ENCODE peak calls at places on chromosomes 16 and 17, in five cellular contexts. U is tibial nerve, B is Peyer's patch, O is heart left ventricle, T is thyroid gland. M is an unnamed sample.
A peak's percentile ranks its signal among the peaks of the same experiment; 100 is the strongest.

GRCh38 chr16:2810651-2811050 is 6.4 kb upstream of the PRSS21 start:
- DNase-seq in U (no peak), B (no peak), O (no peak), T (no peak), M (no peak)

GRCh38 chr17:72671034-72671433 is 421.5 kb downstream of the SLC39A11 start:
- DNase-seq in U (no peak), B (no peak), O (no peak), T (no peak), M (no peak)

GRCh38 chr16:50697881-50698767 is 4.7 kb downstream of the NOD2 start:
- DNase-seq in U (no peak), B (no peak), O (no peak), T (peak; percentile 31), M (peak; percentile 59)

GRCh38 chr17:54745239-54745638 is 155.4 kb upstream of the TOM1L1 start:
- DNase-seq in U (no peak), B (no peak), O (no peak), T (peak; percentile 25), M (no peak)

GRCh38 chr17:8406174-8406573 is 8.5 kb upstream of the RNF222 start:
- DNase-seq in U (no peak), B (no peak), O (no peak), T (no peak), M (no peak)

GRCh38 chr16:85878875-85879274 is 20.1 kb upstream of the IRF8 start:
- DNase-seq in U (no peak), B (no peak), O (no peak), T (peak; percentile 33), M (no peak)

GRCh38 chr17:66734544-66734943 is 100.4 kb upstream of the CACNG5 start:
- DNase-seq in U (no peak), B (no peak), O (no peak), T (no peak), M (no peak)

GRCh38 chr16:2056077-2056476 is 8.3 kb downstream of the TSC2 start:
- DNase-seq in U (no peak), B (no peak), O (no peak), T (no peak), M (no peak)

GRCh38 chr17:6305613-6306360 is 129.1 kb downstream of the AIPL1 start:
- DNase-seq in U (no peak), B (no peak), O (no peak), T (no peak), M (no peak)

GRCh38 chr16:59067207-59067606 is 333.1 kb upstream of the GOT2 start:
- DNase-seq in U (peak; percentile 14), B (no peak), O (no peak), T (no peak), M (no peak)

GRCh38 chr16:15881794-15882379 is 6.5 kb downstream of the CEP20 start:
- DNase-seq in U (no peak), B (no peak), O (no peak), T (no peak), M (no peak)

GRCh38 chr17:48012151-48012520 is 25.5 kb downstream of the COPZ2 start:
- DNase-seq in U (no peak), B (no peak), O (peak; percentile 73), T (peak; percentile 39), M (no peak)

GRCh38 chr16:69150146-69150865 is 17.9 kb downstream of the UTP4 start:
- DNase-seq in U (peak; percentile 94), B (no peak), O (no peak), T (peak; percentile 65), M (peak; percentile 57)

GRCh38 chr16:13351651-13352217 is 450.3 kb downstream of the SHISA9 start:
- DNase-seq in U (no peak), B (no peak), O (no peak), T (peak; percentile 4), M (no peak)

GRCh38 chr16:508884-509736 is 18.4 kb upstream of the CAPN15 start:
- DNase-seq in U (no peak), B (peak; percentile 63), O (no peak), T (no peak), M (no peak)

GRCh38 chr17:57234252-57235092 is 21.9 kb upstream of the MSI2 start:
- DNase-seq in U (no peak), B (no peak), O (no peak), T (no peak), M (no peak)

GRCh38 chr17:63191610-63192009 is 225.6 kb downstream of the TANC2 start:
- DNase-seq in U (no peak), B (no peak), O (peak; percentile 58), T (no peak), M (no peak)

GRCh38 chr17:21058098-21058893 is 15.5 kb upstream of the USP22 start:
- DNase-seq in U (no peak), B (no peak), O (no peak), T (no peak), M (no peak)

GRCh38 chr17:47785538-47786123 is 36.0 kb downstream of the OSBPL7 start:
- DNase-seq in U (no peak), B (no peak), O (no peak), T (no peak), M (no peak)

GRCh38 chr17:62662855-62663254 is 35.4 kb downstream of the MRC2 start:
- DNase-seq in U (no peak), B (no peak), O (no peak), T (no peak), M (no peak)

GRCh38 chr17:8153550-8153956 is 1.3 kb upstream of the PER1 start:
- DNase-seq in U (peak; percentile 90), B (peak; percentile 81), O (peak; percentile 67), T (peak; percentile 57), M (peak; percentile 96)

GRCh38 chr16:88809676-88810165 is 2.0 kb downstream of the APRT start:
- DNase-seq in U (no peak), B (no peak), O (no peak), T (no peak), M (no peak)
- H3K4me3 ChIP-seq in U (no peak overlapping the region), B (no peak overlapping the region), O (no peak overlapping the region), T (no peak overlapping the region), M (no peak overlapping the region)

DNA sequence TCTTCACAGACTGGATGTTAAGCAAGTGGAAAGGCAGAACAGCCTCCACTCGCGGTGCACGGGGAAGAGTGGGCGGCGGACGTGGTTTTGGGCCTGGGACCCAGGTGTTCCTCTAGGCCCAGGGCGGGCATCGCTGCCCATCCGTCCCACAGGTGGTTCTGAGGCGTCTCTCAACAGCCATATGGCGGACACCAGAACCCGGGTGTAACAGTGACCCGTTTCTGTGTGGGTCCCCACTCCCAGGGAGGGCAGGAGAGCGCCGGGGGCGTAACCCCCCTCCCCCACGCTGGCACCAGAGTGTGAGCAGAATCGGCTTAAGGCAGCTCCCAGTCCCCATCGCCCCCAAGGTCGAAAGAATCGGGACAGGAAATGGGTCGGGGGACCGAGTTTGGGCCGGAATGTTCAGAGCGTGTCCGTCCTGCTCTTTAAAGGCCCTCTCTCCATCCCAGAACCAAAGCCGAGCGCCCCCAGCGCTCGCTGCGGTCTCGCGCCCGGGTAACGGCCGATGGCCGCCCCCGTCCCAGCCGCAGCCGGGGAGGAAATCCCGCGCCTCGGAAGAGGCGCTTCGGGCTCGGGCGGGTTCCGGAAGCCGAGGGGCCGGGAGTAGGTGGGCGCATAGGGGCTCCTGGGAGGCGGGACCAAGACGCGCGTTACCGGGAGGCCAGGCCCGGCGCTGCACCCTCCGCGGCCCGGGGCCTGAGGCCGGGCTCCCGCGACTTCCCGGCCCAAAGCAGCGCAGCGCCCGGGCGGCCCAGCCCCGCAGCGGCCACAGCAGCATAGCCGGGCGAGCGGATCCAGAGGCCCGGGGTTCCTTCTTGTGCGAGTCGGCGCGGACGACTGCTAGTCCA is at the start of gene TK2:
- DNase-seq in U (peak; percentile 36), B (peak; percentile 81), O (peak; percentile 89), T (peak; percentile 72), M (peak; percentile 91)
- TF ChIP-seq CTCF in U (peak; percentile 33), B (peak; percentile 32), O (no peak), T (no peak), M (no peak)

GRCh38 chr16:67302076-67302475 is 22.7 kb downstream of the PLEKHG4 start:
- DNase-seq in U (no peak), B (no peak), O (no peak), T (no peak), M (peak; percentile 80)

GRCh38 chr16:67301080-67301757 is 21.9 kb downstream of the PLEKHG4 start:
- DNase-seq in U (peak; percentile 70), B (no peak), O (no peak), T (peak; percentile 32), M (peak; percentile 43)

GRCh38 chr16:67305216-67306071 is 21.1 kb downstream of the KCTD19 start:
- DNase-seq in U (no peak), B (no peak), O (no peak), T (no peak), M (no peak)

GRCh38 chr16:67304006-67304405 is 22.5 kb downstream of the KCTD19 start:
- DNase-seq in U (no peak), B (no peak), O (no peak), T (no peak), M (no peak)

GRCh38 chr16:67302882-67303434 is 23.6 kb downstream of the KCTD19 start:
- DNase-seq in U (no peak), B (no peak), O (no peak), T (peak; percentile 44), M (no peak)
- TF ChIP-seq POLR2A in U (no peak), B (no peak), O (no peak), T (no peak), M (no peak)

DNA sequence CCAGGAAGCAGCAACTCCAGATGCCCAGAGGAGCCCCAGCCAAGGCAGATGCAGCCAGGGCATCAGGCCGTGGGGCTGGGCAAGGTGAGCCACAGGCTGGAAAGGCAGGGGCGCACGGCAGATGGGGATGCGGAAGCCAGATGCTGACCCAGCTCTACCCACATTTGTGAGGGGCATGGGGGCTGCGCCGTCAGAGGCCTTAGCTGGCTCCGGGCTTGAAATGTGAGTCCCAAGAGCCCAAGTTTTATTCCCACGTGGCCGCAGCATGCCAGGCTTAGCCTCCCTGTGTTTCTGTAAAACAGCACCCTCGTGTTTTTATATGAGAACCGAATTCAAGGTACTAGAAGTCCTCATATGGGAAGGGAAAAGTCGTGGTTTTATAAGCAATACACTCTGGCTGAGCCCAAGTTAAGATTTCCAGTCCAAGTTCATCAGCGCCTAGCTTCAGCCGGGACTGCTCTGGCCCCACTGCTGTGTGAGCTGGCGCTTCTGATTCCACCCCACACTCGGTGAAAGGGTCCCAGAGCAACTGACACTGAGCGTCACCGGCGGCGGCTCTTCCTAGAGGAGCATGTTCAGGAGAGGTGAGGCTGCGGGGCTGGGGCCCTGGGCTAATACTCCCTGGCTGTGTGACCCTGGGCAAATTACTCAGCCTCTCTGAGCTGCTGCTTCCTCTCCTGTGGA is 6.7 kb upstream of the C16orf95 start:
- DNase-seq in U (no peak), B (no peak), O (peak; percentile 53), T (no peak), M (peak; percentile 81)
- H3K4me3 ChIP-seq in U (no peak overlapping the region), B (no peak overlapping the region), O (no peak overlapping the region), T (no peak overlapping the region), M (no peak overlapping the region)

GRCh38 chr16:28823719-28824547 is 1.1 kb downstream of the ATXN2L start:
- DNase-seq in U (peak; percentile 95), B (peak; percentile 96), O (peak; percentile 98), T (peak; percentile 98), M (peak; percentile 94)
- TF ChIP-seq CTCF in U (no peak), B (peak; percentile 41), O (peak; percentile 6), T (no peak), M (no peak)

M was measured in lower leg skin.